ENCODE peak calls at places on chromosomes 3 and 15, in five cellular contexts. D is tibial artery; M is transverse colon; P is ovary; T is CD4-positive, CD25-positive, alpha-beta regulatory T cell. I is an unnamed sample.

GRCh38 chr3:53030864-53031445 is 14.9 kb downstream of the SFMBT1 start:
- DNase-seq in T (peak), P (no peak), M (peak), D (no peak), I (peak)

GRCh38 chr3:128919988-128920387 is 40.6 kb downstream of the ACAD9 start:
- DNase-seq in M (no peak), P (no peak), D (no peak), T (no peak), I (no peak)

GRCh38 chr3:74630602-74631001 is 16.1 kb upstream of the CNTN3 start:
- DNase-seq in P (no peak), M (no peak), T (no peak), D (no peak), I (no peak)

GRCh38 chr3:97979610-97980009 is 7.4 kb upstream of the RIOX2 start:
- DNase-seq in M (no peak), P (no peak), T (no peak), D (no peak), I (no peak)

GRCh38 chr3:37558580-37558979 is 303.1 kb upstream of the CTDSPL start:
- DNase-seq in D (no peak), M (no peak), T (no peak), P (no peak), I (no peak)

GRCh38 chr3:43290961-43291360 is 4.6 kb downstream of the SNRK start:
- DNase-seq in P (no peak), M (no peak), T (no peak), D (no peak), I (no peak)

GRCh38 chr3:11794927-11795326 is 51.8 kb downstream of the TAMM41 start:
- DNase-seq in T (no peak), M (no peak), D (no peak), P (no peak), I (no peak)

GRCh38 chr15:57263520-57263919 is 112.8 kb upstream of the CGNL1 start:
- DNase-seq in T (no peak), P (no peak), M (no peak), D (no peak), I (no peak)

GRCh38 chr3:128217702-128218475 is 64.6 kb downstream of the EEFSEC start:
- DNase-seq in P (no peak), T (peak), M (no peak), D (no peak), I (peak)

GRCh38 chr3:42014949-42015533 is 53.1 kb upstream of the ULK4 start:
- DNase-seq in T (peak), D (peak), M (peak), P (peak), I (peak)

GRCh38 chr15:66405605-66406004 is 18.9 kb downstream of the MAP2K1 start:
- DNase-seq in T (no peak), P (no peak), D (no peak), M (no peak), I (no peak)

GRCh38 chr15:101267320-101268104 is 9.8 kb downstream of the SELENOS start:
- DNase-seq in T (no peak), P (no peak), M (no peak), D (peak), I (no peak)

GRCh38 chr3:37556789-37557301 is 304.8 kb upstream of the CTDSPL start:
- DNase-seq in P (no peak), T (no peak), M (no peak), D (no peak), I (no peak)

GRCh38 chr15:31327674-31328424 is 1.2 kb downstream of the KLF13 start:
- DNase-seq in T (peak), D (peak), M (peak), P (peak), I (peak)

GRCh38 chr15:75452968-75453702 is 1.6 kb upstream of the SIN3A start:
- DNase-seq in M (peak), D (peak), P (peak), T (no peak), I (peak)

GRCh38 chr15:90654233-90655124 is 62.7 kb upstream of the BLM start:
- DNase-seq in T (no peak), D (no peak), M (no peak), P (no peak), I (peak)

GRCh38 chr3:128486692-128487537 is 6.1 kb downstream of the GATA2 start:
- DNase-seq in D (no peak), M (no peak), P (no peak), T (peak), I (no peak)

GRCh38 chr15:64163662-64164362 is 990 bp upstream of the PPIB start:
- DNase-seq in M (no peak), D (peak), P (no peak), T (no peak), I (peak)

GRCh38 chr3:37210230-37210629 is 35.8 kb upstream of the LRRFIP2 start:
- DNase-seq in T (no peak), D (no peak), M (no peak), P (no peak), I (no peak)

GRCh38 chr3:27800261-27800660 is 78.1 kb upstream of the EOMES start:
- DNase-seq in P (no peak), T (no peak), M (no peak), D (no peak), I (no peak)

GRCh38 chr3:20043398-20043797 is 3.2 kb downstream of the KAT2B start:
- DNase-seq in D (peak), M (peak), T (peak), P (peak), I (peak)

GRCh38 chr3:171874251-171874679 is 31.1 kb downstream of the TMEM212 start:
- DNase-seq in T (no peak), D (no peak), P (no peak), M (no peak), I (no peak)

GRCh38 chr3:30473374-30474051 is 132.9 kb upstream of the TGFBR2 start:
- DNase-seq in M (peak), T (no peak), P (no peak), D (peak), I (no peak)

GRCh38 chr3:75224419-75224818 is 439.7 kb upstream of the FRG2C start:
- DNase-seq in P (no peak), D (no peak), T (no peak), M (no peak), I (no peak)

GRCh38 chr3:161305095-161305991 is 66.0 kb downstream of the SPTSSB start:
- DNase-seq in D (no peak), P (no peak), M (no peak), T (peak), I (peak)

GRCh38 chr3:128382221-128382807 is 84.4 kb downstream of the DNAJB8 start:
- DNase-seq in M (peak), D (no peak), T (no peak), P (no peak), I (no peak)

GRCh38 chr3:119647843-119648575 is 12.4 kb downstream of the POPDC2 start:
- DNase-seq in P (no peak), T (no peak), M (no peak), D (no peak), I (no peak)

GRCh38 chr15:99230867-99231266 is 18.5 kb downstream of the TTC23 start:
- DNase-seq in P (no peak), M (no peak), T (no peak), D (no peak), I (no peak)

GRCh38 chr15:78761020-78761419 is 50.2 kb downstream of the ADAMTS7 start:
- DNase-seq in M (no peak), T (no peak), P (no peak), D (peak), I (no peak)
- H3K4me3 ChIP-seq in M (no peak), T (no peak), P (no peak), D (no peak), I (no peak)

GRCh38 chr3:138775254-138775595 is 59.5 kb downstream of the PIK3CB start:
- DNase-seq in T (no peak), P (no peak), D (no peak), M (no peak), I (no peak)
- H3K4me3 ChIP-seq in T (no peak), P (no peak), D (no peak), M (no peak), I (no peak)

DNA sequence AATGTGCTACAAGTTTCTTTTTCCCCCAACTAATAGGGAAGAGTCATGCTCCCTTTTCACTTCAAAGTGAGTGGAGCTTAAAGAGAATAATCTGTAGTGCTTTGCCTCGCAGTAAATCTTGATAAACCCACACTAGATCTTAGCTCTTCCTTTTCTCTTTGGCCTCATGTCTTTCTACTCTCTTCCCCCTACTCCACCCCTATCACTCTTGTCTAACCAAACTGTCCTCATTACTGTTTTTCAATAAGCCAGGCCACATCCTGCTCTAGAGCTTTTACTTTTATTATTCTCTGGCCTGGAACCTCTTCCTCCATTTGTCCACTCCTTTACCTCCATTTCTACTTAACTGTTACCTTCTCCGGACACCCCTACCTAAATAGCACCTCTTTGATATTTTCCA is 291.0 kb upstream of the SATB1 start:
- DNase-seq in T (peak), M (no peak), P (no peak), D (no peak), I (no peak)
- H3K4me3 ChIP-seq in T (no peak), M (no peak), P (no peak), D (no peak), I (no peak)

GRCh38 chr15:59543721-59544547 is 67.6 kb upstream of the GCNT3 start:
- DNase-seq in T (peak), D (no peak), P (no peak), M (peak), I (peak)
- H3K4me3 ChIP-seq in T (no peak), D (no peak), P (no peak), M (no peak), I (peak)

GRCh38 chr3:156628095-156628690 is 46.2 kb upstream of the TIPARP start:
- DNase-seq in M (no peak), T (no peak), P (no peak), D (no peak), I (no peak)
- H3K4me3 ChIP-seq in M (no peak), T (no peak), P (no peak), D (no peak), I (no peak)

GRCh38 chr3:123774474-123774873 is 109.7 kb downstream of the MYLK start:
- DNase-seq in M (no peak), D (no peak), T (no peak), P (no peak), I (no peak)
- H3K4me3 ChIP-seq in M (no peak), D (no peak), T (no peak), P (no peak), I (no peak)

GRCh38 chr15:47718474-47719440 is 1.5 kb downstream of the SEMA6D start:
- DNase-seq in M (peak), T (no peak), P (peak), D (peak), I (no peak)

GRCh38 chr15:47719730-47720129 is 2.4 kb downstream of the SEMA6D start:
- DNase-seq in D (no peak), T (no peak), P (no peak), M (no peak), I (no peak)

GRCh38 chr15:47715856-47716445 is 1.4 kb upstream of the SEMA6D start:
- DNase-seq in P (peak), T (no peak), M (no peak), D (peak), I (no peak)

GRCh38 chr15:47717036-47717611 is at the start of gene SEMA6D:
- DNase-seq in M (peak), P (peak), T (no peak), D (peak), I (no peak)

DNA sequence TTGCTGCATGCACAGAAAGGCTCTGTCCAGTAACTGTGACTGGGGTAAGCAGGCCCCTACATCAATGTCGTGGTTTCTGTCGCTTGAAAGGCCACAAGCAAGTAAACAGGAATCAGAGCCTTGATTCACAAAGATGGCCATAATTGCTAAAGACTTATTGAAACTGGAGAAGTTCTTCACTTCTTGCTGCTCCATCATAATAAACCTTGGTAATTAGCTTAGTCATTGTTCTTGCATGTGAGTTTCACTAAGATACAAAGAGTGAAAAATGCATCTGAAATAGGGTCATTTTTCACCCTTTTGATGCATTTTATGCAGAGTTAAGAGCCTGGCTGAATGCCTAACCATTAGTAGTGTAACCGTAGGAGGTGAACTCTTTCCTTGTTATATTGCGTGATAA is 3.2 kb downstream of the SEMA6D start:
- DNase-seq in D (no peak), P (no peak), M (no peak), T (no peak), I (no peak)
- H3K4me3 ChIP-seq in D (no peak), P (no peak), M (no peak), T (no peak), I (no peak)

GRCh38 chr3:32705232-32705631 is 20.2 kb downstream of the CNOT10 start:
- DNase-seq in M (no peak), D (no peak), T (no peak), P (no peak), I (no peak)
- H3K4me3 ChIP-seq in M (no peak), D (no peak), T (no peak), P (no peak), I (no peak)

I was measured in GM12865.